ENCODE peak calls at places on chromosomes 7 and 10, in five cellular contexts. B is IMR-90, V is mesenchymal stem cell, X is trophoblast cell, I is H1. F is an unnamed sample.

GRCh38 chr7:38294926-38295325 is 21.5 kb upstream of the TARP start:
- DNase-seq in X (no peak), V (no peak), I (no peak), B (no peak), F (no peak)

GRCh38 chr10:58282615-58283014 is 13.7 kb downstream of the CISD1 start:
- DNase-seq in V (no peak), I (no peak), B (no peak), X (peak), F (no peak)

GRCh38 chr7:46927131-46927810 is 654.6 kb downstream of the TNS3 start:
- DNase-seq in B (no peak), I (no peak), V (no peak), X (peak), F (no peak)

GRCh38 chr7:24653316-24654085 is 80.2 kb downstream of the PALS2 start:
- DNase-seq in X (no peak), B (no peak), I (no peak), V (no peak), F (no peak)

GRCh38 chr10:96721207-96721572 is 876 bp upstream of the PIK3AP1 start:
- DNase-seq in B (no peak), V (no peak), X (no peak), I (no peak), F (no peak)

GRCh38 chr7:3981281-3981680 is 680.2 kb downstream of the SDK1 start:
- DNase-seq in X (no peak), I (no peak), B (no peak), V (no peak), F (no peak)

GRCh38 chr10:3398825-3399646 is 226.5 kb upstream of the PITRM1 start:
- DNase-seq in X (peak), I (no peak), V (no peak), B (no peak), F (no peak)

GRCh38 chr7:44396931-44397525 is 71.6 kb upstream of the CAMK2B start:
- DNase-seq in I (no peak), X (peak), V (peak), B (peak), F (no peak)

GRCh38 chr10:133307776-133308430 is 769 bp downstream of the TUBGCP2 start:
- DNase-seq in X (peak), V (peak), B (peak), I (peak), F (peak)

GRCh38 chr7:40057292-40057691 is 77.1 kb downstream of the MPLKIP start:
- DNase-seq in V (no peak), I (no peak), B (peak), X (no peak), F (no peak)

GRCh38 chr7:156178214-156178613 is 366.0 kb upstream of the SHH start:
- DNase-seq in X (no peak), V (no peak), B (no peak), I (no peak), F (no peak)

GRCh38 chr10:46310851-46311250 is 24.1 kb downstream of the ANTXRL start:
- DNase-seq in V (no peak), X (no peak), B (no peak), I (no peak), F (no peak)

GRCh38 chr7:132192809-132193208 is 383.5 kb downstream of the PLXNA4 start:
- DNase-seq in B (no peak), I (no peak), X (no peak), V (no peak), F (no peak)

GRCh38 chr10:30995081-30995480 is 36.6 kb downstream of the ZNF438 start:
- DNase-seq in I (no peak), V (no peak), B (no peak), X (no peak), F (no peak)

GRCh38 chr7:1314021-1314907 is 81.6 kb downstream of the UNCX start:
- DNase-seq in X (no peak), B (no peak), I (peak), V (no peak), F (no peak)

GRCh38 chr10:61779276-61779675 is 116.5 kb downstream of the CABCOCO1 start:
- DNase-seq in V (no peak), B (no peak), X (no peak), I (no peak), F (no peak)

GRCh38 chr7:6232534-6232933 is 39.9 kb downstream of the CYTH3 start:
- DNase-seq in X (no peak), B (no peak), I (no peak), V (no peak), F (no peak)

GRCh38 chr7:156773966-156774365 is 119.0 kb downstream of the LMBR1 start:
- DNase-seq in X (no peak), B (peak), V (no peak), I (no peak), F (no peak)

GRCh38 chr7:84043661-84044191 is 150.9 kb downstream of the SEMA3A start:
- DNase-seq in V (no peak), X (no peak), I (no peak), B (no peak), F (no peak)

GRCh38 chr7:54111850-54112249 is 430.3 kb upstream of the VSTM2A start:
- DNase-seq in I (no peak), X (no peak), V (no peak), B (no peak), F (no peak)

GRCh38 chr7:6244021-6244420 is 28.4 kb downstream of the CYTH3 start:
- DNase-seq in V (no peak), B (no peak), I (no peak), X (peak), F (no peak)

GRCh38 chr10:3169738-3170137 is 2.8 kb downstream of the PITRM1 start:
- DNase-seq in I (no peak), B (no peak), X (no peak), V (no peak), F (no peak)

GRCh38 chr10:688621-689426 is 644 bp downstream of the DIP2C start:
- DNase-seq in X (no peak), B (peak), V (peak), I (peak), F (peak)

GRCh38 chr10:99927719-99928280 is 81.9 kb downstream of the DNMBP start:
- DNase-seq in B (no peak), V (peak), I (no peak), X (no peak), F (no peak)
- H3K4me3 ChIP-seq in B (no peak), V (no peak), I (no peak), X (no peak), F (no peak)

GRCh38 chr10:70603439-70603778 is 868 bp upstream of the PRF1 start:
- DNase-seq in I (no peak), X (no peak), B (no peak), V (no peak), F (no peak)
- H4K91ac ChIP-seq in I (peak), X (no peak), B (no peak), V (no peak), F (no peak)

GRCh38 chr7:71311576-71311975 is 179.6 kb downstream of the GALNT17 start:
- DNase-seq in V (no peak), I (no peak), B (no peak), X (no peak), F (no peak)
- H2AK5ac ChIP-seq in V (no peak), I (no peak), B (no peak), X (no peak), F (no peak)

DNA sequence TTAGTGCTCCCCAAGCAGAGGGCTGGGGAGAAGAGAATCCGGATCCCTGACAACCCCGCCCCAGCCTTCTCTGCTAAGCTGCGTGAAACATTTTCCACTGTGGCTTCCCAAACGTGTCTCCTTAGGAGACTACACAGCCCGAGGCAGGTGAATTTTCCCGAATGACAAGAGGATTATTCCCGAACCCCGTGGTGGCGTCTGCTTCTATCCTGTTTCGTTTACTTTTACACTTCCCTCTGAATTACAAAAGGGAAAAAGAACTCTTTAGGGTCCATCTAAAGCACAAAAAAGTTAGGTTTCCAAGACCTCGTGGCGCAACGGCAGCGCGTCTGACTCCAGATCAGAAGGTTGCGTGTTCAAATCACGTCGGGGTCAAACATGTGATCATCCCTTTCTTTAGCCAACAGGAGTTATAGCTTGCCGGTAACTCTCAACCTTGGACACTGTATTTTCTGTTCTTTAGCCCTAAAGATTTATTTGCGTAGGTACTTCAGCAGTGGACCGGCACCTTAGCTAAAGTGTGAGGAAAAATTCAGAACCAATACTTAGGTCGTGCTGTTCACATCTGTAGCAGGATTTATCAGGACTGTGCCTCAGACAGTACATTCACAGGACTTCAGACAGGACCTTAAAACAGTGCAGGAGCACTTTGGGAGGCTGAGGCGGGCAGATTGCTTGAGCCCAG is 3.2 kb upstream of the ZNF789 start:
- DNase-seq in I (no peak), B (no peak), X (no peak), V (no peak), F (no peak)
- H3K4me3 ChIP-seq in I (no peak), B (no peak), X (no peak), V (no peak), F (no peak)

GRCh38 chr10:6423413-6424170 is 156.5 kb downstream of the PRKCQ start:
- DNase-seq in I (no peak), X (no peak), V (no peak), B (no peak), F (no peak)
- H4K91ac ChIP-seq in I (no peak), X (no peak), V (no peak), B (no peak), F (no peak)

DNA sequence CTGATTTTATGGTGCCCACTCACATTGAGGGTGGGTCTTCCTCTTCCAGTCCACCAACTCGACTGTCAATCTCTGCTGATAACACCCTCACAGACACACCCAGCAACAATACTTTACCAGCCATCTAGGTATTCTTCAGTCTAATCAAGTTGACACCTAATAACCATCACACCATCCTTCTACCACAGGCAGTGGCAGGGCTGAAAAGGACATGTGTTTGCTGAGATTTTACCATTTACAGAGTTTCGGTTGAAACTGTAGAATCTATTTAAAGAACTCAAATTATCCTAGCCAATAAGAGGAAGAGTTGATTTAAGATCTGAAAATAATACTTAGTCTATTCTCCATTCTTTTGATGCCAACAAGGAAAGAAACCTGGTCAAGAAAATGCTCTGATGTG is 18.6 kb upstream of the PAPSS2 start:
- DNase-seq in B (no peak), X (no peak), I (no peak), V (no peak), F (no peak)
- H2AK5ac ChIP-seq in B (no peak), X (no peak), I (no peak), V (no peak), F (no peak)

GRCh38 chr10:94546058-94546595 is 539 bp downstream of the HELLS start:
- DNase-seq in I (no peak), X (no peak), V (no peak), B (peak), F (no peak)

GRCh38 chr10:94549221-94549620 is 3.6 kb downstream of the HELLS start:
- DNase-seq in V (no peak), B (no peak), X (no peak), I (no peak), F (no peak)

GRCh38 chr10:94545277-94546057 is at the start of gene HELLS:
- DNase-seq in I (peak), V (peak), B (peak), X (peak), F (peak)

DNA sequence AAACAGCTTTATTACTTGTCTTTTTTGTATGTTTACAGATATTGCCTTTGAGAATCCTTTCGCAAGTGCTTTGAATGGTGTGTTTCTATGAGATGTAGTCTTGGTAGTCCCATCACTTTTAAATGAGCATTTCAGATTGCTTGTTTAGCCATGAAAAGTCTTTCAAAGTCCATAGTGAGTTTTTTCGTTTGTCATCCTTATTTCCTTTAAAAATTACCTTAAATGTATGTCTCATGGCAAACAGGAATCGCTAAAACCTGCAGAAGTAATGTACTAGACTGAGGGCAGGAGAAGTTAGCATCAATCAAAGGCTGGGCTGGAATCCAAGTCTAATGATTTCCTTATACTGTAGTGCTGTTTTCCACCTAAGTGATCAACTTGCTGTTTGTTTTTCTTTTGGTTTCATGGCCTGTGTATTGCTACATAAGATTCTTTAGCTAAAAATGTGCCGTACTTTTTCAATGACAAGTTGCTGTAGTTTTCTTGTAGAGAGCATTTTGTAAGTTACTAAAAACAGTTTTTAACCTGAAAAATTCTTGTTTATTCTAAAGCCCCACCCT is 1.1 kb downstream of the HELLS start:
- DNase-seq in V (peak), I (no peak), B (peak), X (no peak), F (no peak)
- H3K4me3 ChIP-seq in V (no peak), I (peak), B (peak), X (no peak), F (peak)

GRCh38 chr7:28686418-28686800 is 271.7 kb downstream of the TRIL start:
- DNase-seq in X (peak), V (peak), I (peak), B (peak), F (peak)

GRCh38 chr7:28685660-28686417 is 272.3 kb downstream of the TRIL start:
- DNase-seq in I (peak), V (peak), X (peak), B (peak), F (peak)

GRCh38 chr7:28687631-28688030 is 270.5 kb downstream of the TRIL start:
- DNase-seq in X (no peak), I (no peak), V (no peak), B (no peak), F (no peak)

GRCh38 chr7:28684729-28685211 is 272.5 kb downstream of the CREB5 start:
- DNase-seq in X (no peak), I (no peak), B (no peak), V (no peak), F (no peak)

DNA sequence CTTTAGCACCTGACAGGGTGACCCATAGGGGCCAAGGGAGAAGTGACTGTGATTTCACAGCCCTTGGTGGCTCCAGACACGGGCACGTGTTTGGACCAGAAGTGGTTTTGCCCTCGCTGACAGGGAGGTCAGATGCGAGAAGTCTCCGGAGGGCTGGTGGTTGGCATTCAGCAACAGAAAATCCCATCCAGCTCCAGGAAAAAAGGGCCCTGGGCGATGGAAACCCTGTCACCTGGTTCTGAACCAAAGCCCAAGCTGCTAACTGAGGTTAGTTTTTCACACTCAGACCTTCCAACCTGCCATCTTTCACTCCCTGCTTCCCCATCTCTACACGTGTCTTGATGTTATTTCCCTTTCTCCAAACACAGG is 272.9 kb downstream of the TRIL start:
- DNase-seq in V (no peak), B (no peak), I (no peak), X (peak), F (no peak)
- H4K91ac ChIP-seq in V (no peak), B (peak), I (no peak), X (peak), F (no peak)

GRCh38 chr7:150402671-150403321 is 23.7 kb downstream of the ZNF775 start:
- DNase-seq in X (no peak), I (no peak), V (no peak), B (no peak), F (no peak)
- H2AK5ac ChIP-seq in X (peak), I (peak), V (no peak), B (no peak), F (peak)

GRCh38 chr7:69890081-69890369 is 291.8 kb downstream of the AUTS2 start:
- DNase-seq in V (no peak), B (no peak), I (no peak), X (no peak), F (no peak)

GRCh38 chr7:69892790-69893189 is 294.5 kb downstream of the AUTS2 start:
- DNase-seq in X (no peak), V (no peak), I (no peak), B (no peak), F (no peak)

GRCh38 chr7:69893915-69894314 is 295.6 kb downstream of the AUTS2 start:
- DNase-seq in V (no peak), I (no peak), B (no peak), X (no peak), F (no peak)

GRCh38 chr7:69889338-69890080 is 291.2 kb downstream of the AUTS2 start:
- DNase-seq in V (no peak), X (no peak), B (no peak), I (no peak), F (no peak)
- H3K4me3 ChIP-seq in V (no peak), X (no peak), B (no peak), I (no peak), F (no peak)

F was measured in neuronal stem cell.